ENCODE peak calls at places on chromosomes 11 and 22, in four cellular contexts. Q is NCI-H187 treated with DMSO at 0.1 percent for 48 hours, M is GM06990, F is midbrain. Z is an unnamed sample.

GRCh38 chr11:75325713-75326438 is 25.6 kb downstream of the ARRB1 start:
- DNase-seq in M (no peak), F (no peak), Q (no peak), Z (no peak)

GRCh38 chr22:23903328-23903971 is 9.3 kb downstream of the MIF start:
- DNase-seq in M (no peak), F (no peak), Q (no peak), Z (no peak)

GRCh38 chr11:36328956-36329673 is 33.0 kb downstream of the PRR5L start:
- DNase-seq in F (no peak), Q (no peak), M (no peak), Z (no peak)

GRCh38 chr11:47052165-47052564 is 115.6 kb downstream of the CSTPP1 start:
- DNase-seq in Q (no peak), M (no peak), F (no peak), Z (no peak)

GRCh38 chr11:125110996-125111340 is 458 bp downstream of the TMEM218 start:
- DNase-seq in M (no peak), F (no peak), Q (no peak), Z (peak)

GRCh38 chr11:120343429-120343828 is 7.2 kb downstream of the ARHGEF12 start:
- DNase-seq in M (peak), Q (no peak), F (peak), Z (no peak)

GRCh38 chr22:43823353-43823908 is 11.3 kb upstream of the EFCAB6 start:
- DNase-seq in M (no peak), Q (no peak), F (no peak), Z (no peak)

GRCh38 chr11:3669742-3670183 is 1.4 kb downstream of the CHRNA10 start:
- DNase-seq in M (no peak), Q (no peak), F (no peak), Z (no peak)

GRCh38 chr22:36641902-36642640 is 61.5 kb downstream of the CACNG2 start:
- DNase-seq in F (no peak), Q (no peak), M (no peak), Z (no peak)

GRCh38 chr22:27163162-27164137 is 506.1 kb downstream of the MIAT start:
- DNase-seq in Q (no peak), M (no peak), F (no peak), Z (no peak)

GRCh38 chr22:48752451-48753380 is 1075.0 kb downstream of the BRD1 start:
- DNase-seq in Q (no peak), F (no peak), M (no peak), Z (no peak)

GRCh38 chr11:8354622-8355417 is 91.1 kb upstream of the LMO1 start:
- DNase-seq in M (peak), F (peak), Q (no peak), Z (peak)

GRCh38 chr11:123158609-123159008 is 36.4 kb downstream of the CLMP start:
- DNase-seq in F (no peak), Q (no peak), M (no peak), Z (no peak)

GRCh38 chr11:43952401-43953342 is 10.2 kb downstream of the C11orf96 start:
- DNase-seq in M (no peak), Q (peak), F (no peak), Z (no peak)

GRCh38 chr11:123083623-123084029 is 21.7 kb upstream of the HSPA8 start:
- DNase-seq in Q (no peak), M (no peak), F (no peak), Z (no peak)

GRCh38 chr11:106917973-106918372 is 100.3 kb downstream of the GUCY1A2 start:
- DNase-seq in M (no peak), Q (no peak), F (no peak), Z (no peak)

GRCh38 chr11:22879615-22880014 is 19.3 kb upstream of the CCDC179 start:
- DNase-seq in F (no peak), M (no peak), Q (no peak), Z (no peak)

GRCh38 chr22:50170453-50171318 is at the start of gene PANX2:
- DNase-seq in M (no peak), F (peak), Q (no peak), Z (no peak)

GRCh38 chr11:94544832-94545640 is 1.3 kb downstream of the FUT4 start:
- DNase-seq in Q (no peak), M (no peak), F (no peak), Z (no peak)

GRCh38 chr11:66768088-66768521 is 39.1 kb upstream of the SPTBN2 start:
- DNase-seq in F (no peak), M (no peak), Q (no peak), Z (no peak)

GRCh38 chr22:22342697-22343602 is 98.4 kb downstream of the VPREB1 start:
- DNase-seq in F (no peak), M (peak), Q (peak), Z (no peak)

GRCh38 chr11:123560001-123560400 is 94.4 kb downstream of the SCN3B start:
- DNase-seq in Q (no peak), F (peak), M (peak), Z (no peak)

GRCh38 chr11:23897453-23898289 is 599.2 kb upstream of the LUZP2 start:
- DNase-seq in M (no peak), Q (no peak), F (no peak), Z (no peak)

GRCh38 chr11:134339756-134340155 is 8.0 kb downstream of the GLB1L2 start:
- DNase-seq in Q (no peak), F (no peak), M (no peak), Z (no peak)

GRCh38 chr11:68987211-68987610 is 6.4 kb upstream of the MRGPRD start:
- DNase-seq in F (no peak), Q (no peak), M (no peak), Z (no peak)

GRCh38 chr22:19103881-19104821 is 18.1 kb downstream of the DGCR2 start:
- DNase-seq in F (no peak), Q (no peak), M (no peak), Z (no peak)

GRCh38 chr11:63763506-63764200 is 4.9 kb downstream of the ZFTA start:
- DNase-seq in M (peak), Q (no peak), F (no peak), Z (no peak)

GRCh38 chr11:129828301-129828836 is 12.7 kb downstream of the TMEM45B start:
- DNase-seq in M (no peak), Q (no peak), F (no peak), Z (peak)

GRCh38 chr11:120181446-120181992 is 29.3 kb upstream of the OAF start:
- DNase-seq in M (no peak), Q (no peak), F (no peak), Z (no peak)

GRCh38 chr11:69269926-69270697 is 23.8 kb upstream of the MYEOV start:
- DNase-seq in Q (no peak), M (no peak), F (no peak), Z (no peak)

GRCh38 chr11:2444301-2445106 is at the start of the genes KCNQ1 and TRPM5:
- DNase-seq in M (peak), Q (no peak), F (no peak), Z (no peak)

GRCh38 chr11:18540207-18541009 is 13.7 kb upstream of the TSG101 start:
- DNase-seq in Q (no peak), M (no peak), F (no peak), Z (no peak)

GRCh38 chr11:123219066-123219697 is 24.1 kb upstream of the CLMP start:
- DNase-seq in M (no peak), F (no peak), Q (no peak), Z (no peak)

GRCh38 chr11:13486926-13487660 is 8.7 kb downstream of the PTH start:
- DNase-seq in F (no peak), M (peak), Q (no peak), Z (no peak)

GRCh38 chr11:119169272-119169719 is 771 bp downstream of the NLRX1 start:
- DNase-seq in F (no peak), M (peak), Q (no peak), Z (no peak)

GRCh38 chr22:29477919-29478318 is 2.1 kb upstream of the NEFH start:
- DNase-seq in F (no peak), M (no peak), Q (no peak), Z (no peak)

GRCh38 chr22:30609260-30610185 is 2.5 kb downstream of the TCN2 start:
- DNase-seq in F (no peak), M (peak), Q (no peak), Z (no peak)

GRCh38 chr11:101949846-101950245 is 33.5 kb upstream of the ANGPTL5 start:
- DNase-seq in Q (no peak), M (no peak), F (no peak), Z (no peak)

GRCh38 chr11:75635009-75635909 is 33.6 kb downstream of the MAP6 start:
- DNase-seq in F (no peak), Q (no peak), M (no peak), Z (peak)

GRCh38 chr11:46513934-46514342 is 79.9 kb downstream of the AMBRA1 start:
- DNase-seq in Q (no peak), M (no peak), F (peak), Z (peak)

Z was measured in NCI-H1417 treated with DMSO at 0.1 percent for 48 hours.